ENCODE peak calls at places on chromosomes 6 and 20, in nine cellular contexts. F, W, V, T, Y, E, M, N and J are unnamed samples.

GRCh38 chr6:143007626-143008025 is 53.1 kb upstream of the AIG1 start:
- DNase-seq in V (no peak), N (no peak), W (no peak), T (no peak), F (peak), Y (peak), E (no peak), M (no peak), J (no peak)

GRCh38 chr6:42333622-42334021 is 116.0 kb upstream of the MRPS10 start:
- DNase-seq in M (no peak), E (no peak), N (no peak), Y (no peak), T (no peak), W (peak), V (no peak), F (no peak), J (no peak)

GRCh38 chr20:14644698-14645097 is 307.3 kb upstream of the FLRT3 start:
- DNase-seq in F (no peak), T (no peak), Y (no peak), M (no peak), E (no peak), W (no peak), N (no peak), V (no peak), J (no peak)

GRCh38 chr6:6842301-6842700 is 253.8 kb downstream of the LY86 start:
- DNase-seq in T (no peak), V (no peak), M (no peak), E (no peak), Y (no peak), W (no peak), N (no peak), F (no peak), J (no peak)

GRCh38 chr6:7922596-7922995 is 12.0 kb upstream of the TXNDC5 start:
- DNase-seq in Y (no peak), F (peak), N (no peak), M (no peak), E (no peak), V (no peak), T (no peak), W (no peak), J (no peak)

GRCh38 chr6:151036869-151037680 is 171.6 kb downstream of the MTHFD1L start:
- DNase-seq in E (peak), T (no peak), W (no peak), F (peak), M (no peak), V (no peak), N (no peak), Y (no peak), J (no peak)

GRCh38 chr6:5762561-5762968 is 244.2 kb downstream of the NRN1 start:
- DNase-seq in Y (no peak), V (no peak), N (no peak), M (no peak), F (peak), W (no peak), T (no peak), E (no peak), J (peak)

GRCh38 chr20:44031001-44031574 is 116.4 kb downstream of the TOX2 start:
- DNase-seq in E (no peak), T (no peak), M (no peak), V (no peak), W (no peak), Y (no peak), F (no peak), N (no peak), J (no peak)

GRCh38 chr6:52365871-52366540 is 4.1 kb downstream of the PAQR8 start:
- DNase-seq in E (no peak), N (no peak), F (no peak), M (no peak), T (no peak), V (no peak), W (no peak), Y (no peak), J (no peak)

GRCh38 chr6:143754204-143754603 is 76.4 kb downstream of the PHACTR2 start:
- DNase-seq in T (no peak), E (no peak), V (no peak), Y (no peak), N (no peak), W (no peak), F (no peak), M (no peak), J (no peak)

GRCh38 chr20:6959900-6960312 is 192.4 kb downstream of the BMP2 start:
- DNase-seq in Y (peak), T (no peak), M (no peak), F (no peak), V (no peak), N (no peak), E (no peak), W (no peak), J (no peak)

GRCh38 chr6:133165235-133165634 is 75.9 kb upstream of the EYA4 start:
- DNase-seq in F (no peak), W (no peak), V (no peak), N (no peak), T (no peak), Y (no peak), E (no peak), M (no peak), J (no peak)

GRCh38 chr6:159852877-159853276 is 37.9 kb upstream of the MAS1 start:
- DNase-seq in W (peak), V (no peak), E (no peak), M (no peak), N (no peak), T (no peak), F (peak), Y (no peak), J (no peak)

GRCh38 chr6:135871296-135871695 is 19.8 kb downstream of the PDE7B start:
- DNase-seq in F (peak), M (peak), E (no peak), Y (peak), T (no peak), V (no peak), W (no peak), N (no peak), J (no peak)

GRCh38 chr6:135869857-135870256 is 18.4 kb downstream of the PDE7B start:
- DNase-seq in W (no peak), N (no peak), Y (no peak), M (no peak), E (no peak), F (peak), T (no peak), V (no peak), J (no peak)

GRCh38 chr6:135867332-135867731 is 15.8 kb downstream of the PDE7B start:
- DNase-seq in E (no peak), M (no peak), W (no peak), T (no peak), N (no peak), Y (no peak), F (no peak), V (no peak), J (no peak)

GRCh38 chr6:135870722-135871121 is 19.2 kb downstream of the PDE7B start:
- DNase-seq in E (no peak), Y (peak), T (no peak), F (peak), M (no peak), N (no peak), W (no peak), V (no peak), J (no peak)

DNA sequence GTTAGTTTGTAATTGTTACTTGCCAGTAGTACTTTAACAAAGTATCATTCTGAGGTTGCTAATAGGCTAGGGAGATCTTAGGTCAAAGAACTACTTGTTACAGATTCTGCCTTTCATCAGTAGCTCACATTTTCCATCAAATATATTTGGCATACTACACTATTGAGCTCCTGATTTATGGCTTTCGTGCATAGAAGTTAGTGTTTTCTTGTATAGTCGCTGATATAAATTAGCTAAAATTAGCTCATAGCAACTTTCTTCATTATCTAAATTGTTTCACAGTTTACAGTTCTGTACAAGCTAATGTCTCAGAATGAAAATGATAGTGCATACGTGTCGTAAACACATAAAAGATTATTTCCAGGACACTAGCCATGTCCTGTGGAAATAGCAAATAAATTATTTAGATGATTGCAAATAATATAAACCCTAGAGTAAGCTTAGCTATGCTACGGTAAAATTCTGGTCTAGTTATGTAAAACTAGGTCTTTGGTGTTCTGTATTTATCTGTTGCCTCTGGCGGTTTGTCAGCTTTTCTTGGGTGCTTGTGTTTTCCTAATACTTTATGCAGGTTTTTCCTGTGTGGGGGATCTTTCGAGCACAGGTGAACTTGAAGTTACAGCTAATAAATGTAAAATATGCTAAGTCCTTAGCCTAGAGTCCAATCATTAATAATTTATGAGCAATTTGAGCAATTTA is 15.1 kb downstream of the PDE7B start:
- DNase-seq in N (no peak), Y (no peak), T (no peak), M (no peak), E (no peak), V (no peak), F (no peak), W (no peak), J (no peak)
- H3K4me3 ChIP-seq in N (no peak), Y (no peak), T (no peak), M (no peak), E (no peak), V (no peak), F (no peak), W (no peak), J (peak)

GRCh38 chr6:104959453-104959858 is 2.5 kb downstream of the LIN28B start:
- DNase-seq in T (no peak), M (no peak), Y (no peak), E (no peak), F (no peak), N (no peak), V (no peak), W (peak), J (no peak)
- H3K4me3 ChIP-seq in T (peak), M (no peak), Y (no peak), E (no peak), F (no peak), N (peak), V (no peak), W (peak), J (no peak)

DNA sequence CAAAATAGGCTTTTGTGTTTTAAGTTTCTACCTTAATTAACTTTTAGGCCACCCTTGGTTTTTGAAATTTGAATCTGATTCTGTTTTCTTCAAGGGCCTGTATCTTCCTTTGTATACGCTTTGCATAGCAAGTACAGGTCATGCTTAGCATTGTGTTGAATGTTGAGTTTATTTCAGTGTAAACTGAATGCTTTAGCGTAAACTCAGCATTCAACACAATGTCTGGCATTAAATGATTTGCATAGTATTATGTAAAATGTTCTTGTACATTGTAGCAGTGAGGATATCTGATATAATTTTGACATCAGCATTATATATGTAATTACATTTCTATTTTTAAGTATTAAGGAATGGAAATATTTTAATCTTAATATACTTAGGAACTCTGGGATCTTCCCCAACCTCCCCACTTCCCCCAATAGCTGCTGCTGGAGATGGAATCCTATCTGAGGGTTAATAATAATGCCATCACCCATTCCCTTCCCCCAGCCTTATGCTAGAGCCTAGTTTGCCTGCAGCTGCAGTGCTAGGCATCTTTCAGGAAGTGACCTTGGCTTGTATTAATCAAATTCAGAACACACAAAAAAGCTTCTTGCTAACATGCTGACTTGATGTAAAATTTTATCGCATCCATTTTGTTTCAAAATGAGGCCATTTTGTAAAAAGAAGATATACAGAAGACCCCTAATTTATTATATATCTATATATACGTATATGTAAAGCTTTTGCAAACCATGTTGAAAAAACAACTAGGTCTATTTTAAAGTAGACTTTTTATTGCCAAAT is 73.1 kb downstream of the NCOA3 start:
- DNase-seq in N (no peak), W (peak), V (no peak), Y (peak), E (no peak), M (no peak), T (no peak), F (peak), J (no peak)
- H3K4me3 ChIP-seq in N (no peak), W (no peak), V (no peak), Y (no peak), E (no peak), M (no peak), T (no peak), F (no peak), J (no peak)

GRCh38 chr6:113994934-113995342 is 24.0 kb upstream of the HDAC2 start:
- DNase-seq in E (peak), T (peak), W (peak), M (peak), F (peak), V (no peak), N (peak), Y (peak), J (no peak)
- H3K4me3 ChIP-seq in E (no peak), T (no peak), W (no peak), M (no peak), F (no peak), V (no peak), N (no peak), Y (no peak), J (no peak)

GRCh38 chr6:101458341-101458740 is 64.8 kb downstream of the GRIK2 start:
- DNase-seq in V (no peak), T (no peak), Y (no peak), N (no peak), M (no peak), E (no peak), W (no peak), F (peak), J (no peak)

GRCh38 chr6:101454106-101454676 is 60.7 kb downstream of the GRIK2 start:
- DNase-seq in V (no peak), Y (no peak), F (no peak), T (no peak), W (no peak), N (no peak), M (no peak), E (no peak), J (no peak)
- H3K4me3 ChIP-seq in V (no peak), Y (no peak), F (no peak), T (no peak), W (no peak), N (no peak), M (no peak), E (no peak), J (no peak)

GRCh38 chr6:137227872-137228302 is 8.7 kb upstream of the IFNGR1 start:
- DNase-seq in T (no peak), V (no peak), W (no peak), Y (no peak), N (no peak), E (no peak), F (peak), M (peak), J (no peak)
- H3K4me3 ChIP-seq in T (no peak), V (no peak), W (no peak), Y (no peak), N (no peak), E (no peak), F (no peak), M (no peak), J (no peak)